ENCODE peak calls at places on chromosomes 11 and 22, in seven cellular contexts. One of them, this sample, is unnamed.

GRCh38 chr11:14347991-14348390 is 11.0 kb downstream of the RRAS2 start:
- DNase-seq in stimulated activated CD8-positive, alpha-beta memory T cell treated with anti-CD3 and anti-CD28 coated beads, Interleukin-15, amount 100 ng/mL, for 4 hours: no peak
- DNase-seq in HTR-8/SVneo: no peak
- DNase-seq in SW480: no peak
- DNase-seq in HuH-7.5: no peak
- DNase-seq in GOT3: no peak
- DNase-seq in activated T-helper 1 cell treated with anti-CD3 and anti-CD28 coated beads, Interleukin-12 subunit alpha, Interleukin-12 subunit beta, Interleukin-2, Interleukin-4 antibody, amounts not matched to agents 30 ng/mL and 10 ng/mL and 1 ng/mL, durations not matched to agents 14 hours and 24 hours and 36 hours: no peak
- DNase-seq in this sample: no peak

GRCh38 chr11:127063191-127063590 is 62.6 kb upstream of the KIRREL3 start:
- DNase-seq in activated T-helper 1 cell treated with anti-CD3 and anti-CD28 coated beads, Interleukin-12 subunit alpha, Interleukin-12 subunit beta, Interleukin-2, Interleukin-4 antibody, amounts not matched to agents 30 ng/mL and 10 ng/mL and 1 ng/mL, durations not matched to agents 14 hours and 24 hours and 36 hours: no peak
- DNase-seq in GOT3: no peak
- DNase-seq in SW480: no peak
- DNase-seq in HTR-8/SVneo: no peak
- DNase-seq in stimulated activated CD8-positive, alpha-beta memory T cell treated with anti-CD3 and anti-CD28 coated beads, Interleukin-15, amount 100 ng/mL, for 4 hours: no peak
- DNase-seq in HuH-7.5: no peak
- DNase-seq in this sample: no peak

GRCh38 chr22:46031561-46031960 is 54.6 kb upstream of the WNT7B start:
- DNase-seq in HuH-7.5: no peak
- DNase-seq in SW480: no peak
- DNase-seq in activated T-helper 1 cell treated with anti-CD3 and anti-CD28 coated beads, Interleukin-12 subunit alpha, Interleukin-12 subunit beta, Interleukin-2, Interleukin-4 antibody, amounts not matched to agents 30 ng/mL and 10 ng/mL and 1 ng/mL, durations not matched to agents 14 hours and 24 hours and 36 hours: no peak
- DNase-seq in HTR-8/SVneo: no peak
- DNase-seq in GOT3: no peak
- DNase-seq in stimulated activated CD8-positive, alpha-beta memory T cell treated with anti-CD3 and anti-CD28 coated beads, Interleukin-15, amount 100 ng/mL, for 4 hours: no peak
- DNase-seq in this sample: no peak

GRCh38 chr22:41380993-41381328 is 781 bp upstream of the TEF start:
- DNase-seq in SW480: peak; percentile 91
- DNase-seq in stimulated activated CD8-positive, alpha-beta memory T cell treated with anti-CD3 and anti-CD28 coated beads, Interleukin-15, amount 100 ng/mL, for 4 hours: no peak
- DNase-seq in GOT3: peak; percentile 79
- DNase-seq in HuH-7.5: peak; percentile 75
- DNase-seq in activated T-helper 1 cell treated with anti-CD3 and anti-CD28 coated beads, Interleukin-12 subunit alpha, Interleukin-12 subunit beta, Interleukin-2, Interleukin-4 antibody, amounts not matched to agents 30 ng/mL and 10 ng/mL and 1 ng/mL, durations not matched to agents 14 hours and 24 hours and 36 hours: no peak
- DNase-seq in HTR-8/SVneo: peak; percentile 57
- DNase-seq in this sample: no peak

GRCh38 chr11:130455493-130456127 is 7.2 kb downstream of the ADAMTS15 start:
- DNase-seq in stimulated activated CD8-positive, alpha-beta memory T cell treated with anti-CD3 and anti-CD28 coated beads, Interleukin-15, amount 100 ng/mL, for 4 hours: no peak
- DNase-seq in HTR-8/SVneo: no peak
- DNase-seq in SW480: no peak
- DNase-seq in GOT3: no peak
- DNase-seq in HuH-7.5: no peak
- DNase-seq in activated T-helper 1 cell treated with anti-CD3 and anti-CD28 coated beads, Interleukin-12 subunit alpha, Interleukin-12 subunit beta, Interleukin-2, Interleukin-4 antibody, amounts not matched to agents 30 ng/mL and 10 ng/mL and 1 ng/mL, durations not matched to agents 14 hours and 24 hours and 36 hours: no peak
- DNase-seq in this sample: no peak

GRCh38 chr11:2798951-2799761 is 86.4 kb downstream of the CDKN1C start:
- DNase-seq in HuH-7.5: no peak
- DNase-seq in stimulated activated CD8-positive, alpha-beta memory T cell treated with anti-CD3 and anti-CD28 coated beads, Interleukin-15, amount 100 ng/mL, for 4 hours: no peak
- DNase-seq in HTR-8/SVneo: no peak
- DNase-seq in SW480: no peak
- DNase-seq in GOT3: no peak
- DNase-seq in activated T-helper 1 cell treated with anti-CD3 and anti-CD28 coated beads, Interleukin-12 subunit alpha, Interleukin-12 subunit beta, Interleukin-2, Interleukin-4 antibody, amounts not matched to agents 30 ng/mL and 10 ng/mL and 1 ng/mL, durations not matched to agents 14 hours and 24 hours and 36 hours: no peak
- DNase-seq in this sample: no peak

GRCh38 chr11:76601272-76601671 is 69.3 kb downstream of the LRRC32 start:
- DNase-seq in stimulated activated CD8-positive, alpha-beta memory T cell treated with anti-CD3 and anti-CD28 coated beads, Interleukin-15, amount 100 ng/mL, for 4 hours: no peak
- DNase-seq in SW480: no peak
- DNase-seq in HTR-8/SVneo: no peak
- DNase-seq in HuH-7.5: no peak
- DNase-seq in activated T-helper 1 cell treated with anti-CD3 and anti-CD28 coated beads, Interleukin-12 subunit alpha, Interleukin-12 subunit beta, Interleukin-2, Interleukin-4 antibody, amounts not matched to agents 30 ng/mL and 10 ng/mL and 1 ng/mL, durations not matched to agents 14 hours and 24 hours and 36 hours: no peak
- DNase-seq in GOT3: no peak
- DNase-seq in this sample: no peak

GRCh38 chr11:119310682-119311052 is 6.3 kb downstream of the MCAM start:
- DNase-seq in GOT3: no peak
- DNase-seq in HuH-7.5: no peak
- DNase-seq in HTR-8/SVneo: no peak
- DNase-seq in stimulated activated CD8-positive, alpha-beta memory T cell treated with anti-CD3 and anti-CD28 coated beads, Interleukin-15, amount 100 ng/mL, for 4 hours: no peak
- DNase-seq in activated T-helper 1 cell treated with anti-CD3 and anti-CD28 coated beads, Interleukin-12 subunit alpha, Interleukin-12 subunit beta, Interleukin-2, Interleukin-4 antibody, amounts not matched to agents 30 ng/mL and 10 ng/mL and 1 ng/mL, durations not matched to agents 14 hours and 24 hours and 36 hours: no peak
- DNase-seq in SW480: no peak
- DNase-seq in this sample: no peak

GRCh38 chr11:67452141-67452952 is at the start of gene GPR152:
- DNase-seq in HuH-7.5: no peak
- DNase-seq in activated T-helper 1 cell treated with anti-CD3 and anti-CD28 coated beads, Interleukin-12 subunit alpha, Interleukin-12 subunit beta, Interleukin-2, Interleukin-4 antibody, amounts not matched to agents 30 ng/mL and 10 ng/mL and 1 ng/mL, durations not matched to agents 14 hours and 24 hours and 36 hours: no peak
- DNase-seq in SW480: no peak
- DNase-seq in GOT3: no peak
- DNase-seq in stimulated activated CD8-positive, alpha-beta memory T cell treated with anti-CD3 and anti-CD28 coated beads, Interleukin-15, amount 100 ng/mL, for 4 hours: no peak
- DNase-seq in HTR-8/SVneo: no peak
- DNase-seq in this sample: no peak

GRCh38 chr22:28297504-28297903 is 378.4 kb upstream of the PITPNB start:
- DNase-seq in HTR-8/SVneo: no peak
- DNase-seq in stimulated activated CD8-positive, alpha-beta memory T cell treated with anti-CD3 and anti-CD28 coated beads, Interleukin-15, amount 100 ng/mL, for 4 hours: no peak
- DNase-seq in SW480: peak; percentile 50
- DNase-seq in GOT3: no peak
- DNase-seq in HuH-7.5: no peak
- DNase-seq in activated T-helper 1 cell treated with anti-CD3 and anti-CD28 coated beads, Interleukin-12 subunit alpha, Interleukin-12 subunit beta, Interleukin-2, Interleukin-4 antibody, amounts not matched to agents 30 ng/mL and 10 ng/mL and 1 ng/mL, durations not matched to agents 14 hours and 24 hours and 36 hours: no peak
- DNase-seq in this sample: no peak

GRCh38 chr11:55967914-55968313 is 1.8 kb downstream of the OR10AG1 start:
- DNase-seq in SW480: no peak
- DNase-seq in activated T-helper 1 cell treated with anti-CD3 and anti-CD28 coated beads, Interleukin-12 subunit alpha, Interleukin-12 subunit beta, Interleukin-2, Interleukin-4 antibody, amounts not matched to agents 30 ng/mL and 10 ng/mL and 1 ng/mL, durations not matched to agents 14 hours and 24 hours and 36 hours: no peak
- DNase-seq in HuH-7.5: no peak
- DNase-seq in GOT3: no peak
- DNase-seq in stimulated activated CD8-positive, alpha-beta memory T cell treated with anti-CD3 and anti-CD28 coated beads, Interleukin-15, amount 100 ng/mL, for 4 hours: no peak
- DNase-seq in HTR-8/SVneo: no peak
- DNase-seq in this sample: no peak

GRCh38 chr11:134069426-134069921 is 602 bp downstream of the JAM3 start:
- DNase-seq in GOT3: no peak
- DNase-seq in HTR-8/SVneo: no peak
- DNase-seq in stimulated activated CD8-positive, alpha-beta memory T cell treated with anti-CD3 and anti-CD28 coated beads, Interleukin-15, amount 100 ng/mL, for 4 hours: no peak
- DNase-seq in SW480: no peak
- DNase-seq in activated T-helper 1 cell treated with anti-CD3 and anti-CD28 coated beads, Interleukin-12 subunit alpha, Interleukin-12 subunit beta, Interleukin-2, Interleukin-4 antibody, amounts not matched to agents 30 ng/mL and 10 ng/mL and 1 ng/mL, durations not matched to agents 14 hours and 24 hours and 36 hours: no peak
- DNase-seq in HuH-7.5: no peak
- DNase-seq in this sample: no peak

GRCh38 chr11:20561915-20562314 is 37.5 kb upstream of the SLC6A5 start:
- DNase-seq in SW480: no peak
- DNase-seq in activated T-helper 1 cell treated with anti-CD3 and anti-CD28 coated beads, Interleukin-12 subunit alpha, Interleukin-12 subunit beta, Interleukin-2, Interleukin-4 antibody, amounts not matched to agents 30 ng/mL and 10 ng/mL and 1 ng/mL, durations not matched to agents 14 hours and 24 hours and 36 hours: no peak
- DNase-seq in GOT3: no peak
- DNase-seq in stimulated activated CD8-positive, alpha-beta memory T cell treated with anti-CD3 and anti-CD28 coated beads, Interleukin-15, amount 100 ng/mL, for 4 hours: no peak
- DNase-seq in HuH-7.5: no peak
- DNase-seq in HTR-8/SVneo: no peak
- DNase-seq in this sample: no peak

GRCh38 chr11:105282658-105283057 is 143.1 kb upstream of the CARD18 start:
- DNase-seq in SW480: no peak
- DNase-seq in GOT3: no peak
- DNase-seq in HTR-8/SVneo: no peak
- DNase-seq in activated T-helper 1 cell treated with anti-CD3 and anti-CD28 coated beads, Interleukin-12 subunit alpha, Interleukin-12 subunit beta, Interleukin-2, Interleukin-4 antibody, amounts not matched to agents 30 ng/mL and 10 ng/mL and 1 ng/mL, durations not matched to agents 14 hours and 24 hours and 36 hours: no peak
- DNase-seq in HuH-7.5: no peak
- DNase-seq in stimulated activated CD8-positive, alpha-beta memory T cell treated with anti-CD3 and anti-CD28 coated beads, Interleukin-15, amount 100 ng/mL, for 4 hours: no peak
- DNase-seq in this sample: no peak

GRCh38 chr22:42655693-42656092 is 6.5 kb upstream of the CYB5R3 start:
- DNase-seq in activated T-helper 1 cell treated with anti-CD3 and anti-CD28 coated beads, Interleukin-12 subunit alpha, Interleukin-12 subunit beta, Interleukin-2, Interleukin-4 antibody, amounts not matched to agents 30 ng/mL and 10 ng/mL and 1 ng/mL, durations not matched to agents 14 hours and 24 hours and 36 hours: no peak
- DNase-seq in HTR-8/SVneo: no peak
- DNase-seq in SW480: peak; percentile 46
- DNase-seq in GOT3: no peak
- DNase-seq in HuH-7.5: no peak
- DNase-seq in stimulated activated CD8-positive, alpha-beta memory T cell treated with anti-CD3 and anti-CD28 coated beads, Interleukin-15, amount 100 ng/mL, for 4 hours: no peak
- DNase-seq in this sample: no peak

GRCh38 chr22:26570126-26570525 is 19.8 kb downstream of the TPST2 start:
- DNase-seq in stimulated activated CD8-positive, alpha-beta memory T cell treated with anti-CD3 and anti-CD28 coated beads, Interleukin-15, amount 100 ng/mL, for 4 hours: no peak
- DNase-seq in activated T-helper 1 cell treated with anti-CD3 and anti-CD28 coated beads, Interleukin-12 subunit alpha, Interleukin-12 subunit beta, Interleukin-2, Interleukin-4 antibody, amounts not matched to agents 30 ng/mL and 10 ng/mL and 1 ng/mL, durations not matched to agents 14 hours and 24 hours and 36 hours: no peak
- DNase-seq in SW480: no peak
- DNase-seq in HuH-7.5: no peak
- DNase-seq in GOT3: no peak
- DNase-seq in HTR-8/SVneo: no peak
- DNase-seq in this sample: no peak

GRCh38 chr11:7281083-7281482 is 29.4 kb downstream of the SYT9 start:
- DNase-seq in HTR-8/SVneo: no peak
- DNase-seq in activated T-helper 1 cell treated with anti-CD3 and anti-CD28 coated beads, Interleukin-12 subunit alpha, Interleukin-12 subunit beta, Interleukin-2, Interleukin-4 antibody, amounts not matched to agents 30 ng/mL and 10 ng/mL and 1 ng/mL, durations not matched to agents 14 hours and 24 hours and 36 hours: no peak
- DNase-seq in GOT3: no peak
- DNase-seq in SW480: peak; percentile 69
- DNase-seq in stimulated activated CD8-positive, alpha-beta memory T cell treated with anti-CD3 and anti-CD28 coated beads, Interleukin-15, amount 100 ng/mL, for 4 hours: no peak
- DNase-seq in HuH-7.5: no peak
- DNase-seq in this sample: no peak

GRCh38 chr11:14306481-14306880 is 52.5 kb downstream of the RRAS2 start:
- DNase-seq in GOT3: no peak
- DNase-seq in SW480: no peak
- DNase-seq in stimulated activated CD8-positive, alpha-beta memory T cell treated with anti-CD3 and anti-CD28 coated beads, Interleukin-15, amount 100 ng/mL, for 4 hours: no peak
- DNase-seq in HTR-8/SVneo: no peak
- DNase-seq in HuH-7.5: no peak
- DNase-seq in activated T-helper 1 cell treated with anti-CD3 and anti-CD28 coated beads, Interleukin-12 subunit alpha, Interleukin-12 subunit beta, Interleukin-2, Interleukin-4 antibody, amounts not matched to agents 30 ng/mL and 10 ng/mL and 1 ng/mL, durations not matched to agents 14 hours and 24 hours and 36 hours: no peak
- DNase-seq in this sample: no peak

GRCh38 chr22:50184004-50184461 is 1.7 kb upstream of the TRABD start:
- DNase-seq in activated T-helper 1 cell treated with anti-CD3 and anti-CD28 coated beads, Interleukin-12 subunit alpha, Interleukin-12 subunit beta, Interleukin-2, Interleukin-4 antibody, amounts not matched to agents 30 ng/mL and 10 ng/mL and 1 ng/mL, durations not matched to agents 14 hours and 24 hours and 36 hours: no peak
- DNase-seq in SW480: no peak
- DNase-seq in HuH-7.5: no peak
- DNase-seq in GOT3: no peak
- DNase-seq in HTR-8/SVneo: peak; percentile 53
- DNase-seq in stimulated activated CD8-positive, alpha-beta memory T cell treated with anti-CD3 and anti-CD28 coated beads, Interleukin-15, amount 100 ng/mL, for 4 hours: no peak
- DNase-seq in this sample: no peak

GRCh38 chr11:133945087-133945974 is 11.4 kb downstream of the IGSF9B start:
- DNase-seq in HTR-8/SVneo: no peak
- DNase-seq in GOT3: peak; percentile 10
- DNase-seq in stimulated activated CD8-positive, alpha-beta memory T cell treated with anti-CD3 and anti-CD28 coated beads, Interleukin-15, amount 100 ng/mL, for 4 hours: peak; percentile 74
- DNase-seq in activated T-helper 1 cell treated with anti-CD3 and anti-CD28 coated beads, Interleukin-12 subunit alpha, Interleukin-12 subunit beta, Interleukin-2, Interleukin-4 antibody, amounts not matched to agents 30 ng/mL and 10 ng/mL and 1 ng/mL, durations not matched to agents 14 hours and 24 hours and 36 hours: peak; percentile 82
- DNase-seq in HuH-7.5: no peak
- DNase-seq in SW480: peak; percentile 97
- DNase-seq in this sample: peak; percentile 89

GRCh38 chr22:45960477-45961386 is 16.2 kb downstream of the WNT7B start:
- DNase-seq in HTR-8/SVneo: peak; percentile 61
- DNase-seq in SW480: no peak
- DNase-seq in GOT3: no peak
- DNase-seq in HuH-7.5: no peak
- DNase-seq in stimulated activated CD8-positive, alpha-beta memory T cell treated with anti-CD3 and anti-CD28 coated beads, Interleukin-15, amount 100 ng/mL, for 4 hours: no peak
- DNase-seq in activated T-helper 1 cell treated with anti-CD3 and anti-CD28 coated beads, Interleukin-12 subunit alpha, Interleukin-12 subunit beta, Interleukin-2, Interleukin-4 antibody, amounts not matched to agents 30 ng/mL and 10 ng/mL and 1 ng/mL, durations not matched to agents 14 hours and 24 hours and 36 hours: no peak
- DNase-seq in this sample: no peak

GRCh38 chr11:79672786-79673185 is 232.0 kb upstream of the TENM4 start:
- DNase-seq in HuH-7.5: no peak
- DNase-seq in SW480: no peak
- DNase-seq in stimulated activated CD8-positive, alpha-beta memory T cell treated with anti-CD3 and anti-CD28 coated beads, Interleukin-15, amount 100 ng/mL, for 4 hours: no peak
- DNase-seq in activated T-helper 1 cell treated with anti-CD3 and anti-CD28 coated beads, Interleukin-12 subunit alpha, Interleukin-12 subunit beta, Interleukin-2, Interleukin-4 antibody, amounts not matched to agents 30 ng/mL and 10 ng/mL and 1 ng/mL, durations not matched to agents 14 hours and 24 hours and 36 hours: no peak
- DNase-seq in HTR-8/SVneo: no peak
- DNase-seq in GOT3: no peak
- DNase-seq in this sample: no peak

GRCh38 chr22:22915670-22916035 is 28.0 kb downstream of the IGLL5 start:
- DNase-seq in SW480: no peak
- DNase-seq in HTR-8/SVneo: no peak
- DNase-seq in activated T-helper 1 cell treated with anti-CD3 and anti-CD28 coated beads, Interleukin-12 subunit alpha, Interleukin-12 subunit beta, Interleukin-2, Interleukin-4 antibody, amounts not matched to agents 30 ng/mL and 10 ng/mL and 1 ng/mL, durations not matched to agents 14 hours and 24 hours and 36 hours: no peak
- DNase-seq in GOT3: no peak
- DNase-seq in HuH-7.5: no peak
- DNase-seq in stimulated activated CD8-positive, alpha-beta memory T cell treated with anti-CD3 and anti-CD28 coated beads, Interleukin-15, amount 100 ng/mL, for 4 hours: no peak
- DNase-seq in this sample: no peak

GRCh38 chr11:62445314-62445740 is 26.5 kb downstream of the SCGB1A1 start:
- DNase-seq in SW480: no peak
- DNase-seq in GOT3: no peak
- DNase-seq in HuH-7.5: no peak
- DNase-seq in activated T-helper 1 cell treated with anti-CD3 and anti-CD28 coated beads, Interleukin-12 subunit alpha, Interleukin-12 subunit beta, Interleukin-2, Interleukin-4 antibody, amounts not matched to agents 30 ng/mL and 10 ng/mL and 1 ng/mL, durations not matched to agents 14 hours and 24 hours and 36 hours: no peak
- DNase-seq in HTR-8/SVneo: no peak
- DNase-seq in stimulated activated CD8-positive, alpha-beta memory T cell treated with anti-CD3 and anti-CD28 coated beads, Interleukin-15, amount 100 ng/mL, for 4 hours: no peak
- DNase-seq in this sample: no peak

GRCh38 chr11:69744435-69744834 is 30.7 kb downstream of the FGF4 start:
- DNase-seq in activated T-helper 1 cell treated with anti-CD3 and anti-CD28 coated beads, Interleukin-12 subunit alpha, Interleukin-12 subunit beta, Interleukin-2, Interleukin-4 antibody, amounts not matched to agents 30 ng/mL and 10 ng/mL and 1 ng/mL, durations not matched to agents 14 hours and 24 hours and 36 hours: no peak
- DNase-seq in HuH-7.5: peak; percentile 52
- DNase-seq in SW480: peak; percentile 77
- DNase-seq in HTR-8/SVneo: peak; percentile 87
- DNase-seq in GOT3: no peak
- DNase-seq in stimulated activated CD8-positive, alpha-beta memory T cell treated with anti-CD3 and anti-CD28 coated beads, Interleukin-15, amount 100 ng/mL, for 4 hours: no peak
- DNase-seq in this sample: no peak

GRCh38 chr11:99988105-99988907 is 698.8 kb upstream of the ARHGAP42 start:
- DNase-seq in activated T-helper 1 cell treated with anti-CD3 and anti-CD28 coated beads, Interleukin-12 subunit alpha, Interleukin-12 subunit beta, Interleukin-2, Interleukin-4 antibody, amounts not matched to agents 30 ng/mL and 10 ng/mL and 1 ng/mL, durations not matched to agents 14 hours and 24 hours and 36 hours: no peak
- DNase-seq in HuH-7.5: no peak
- DNase-seq in GOT3: no peak
- DNase-seq in SW480: no peak
- DNase-seq in HTR-8/SVneo: no peak
- DNase-seq in stimulated activated CD8-positive, alpha-beta memory T cell treated with anti-CD3 and anti-CD28 coated beads, Interleukin-15, amount 100 ng/mL, for 4 hours: no peak
- DNase-seq in this sample: no peak

GRCh38 chr11:119482561-119483001 is 59.6 kb upstream of the THY1 start:
- DNase-seq in SW480: no peak
- DNase-seq in GOT3: no peak
- DNase-seq in HuH-7.5: no peak
- DNase-seq in HTR-8/SVneo: no peak
- DNase-seq in activated T-helper 1 cell treated with anti-CD3 and anti-CD28 coated beads, Interleukin-12 subunit alpha, Interleukin-12 subunit beta, Interleukin-2, Interleukin-4 antibody, amounts not matched to agents 30 ng/mL and 10 ng/mL and 1 ng/mL, durations not matched to agents 14 hours and 24 hours and 36 hours: no peak
- DNase-seq in stimulated activated CD8-positive, alpha-beta memory T cell treated with anti-CD3 and anti-CD28 coated beads, Interleukin-15, amount 100 ng/mL, for 4 hours: no peak
- DNase-seq in this sample: no peak

GRCh38 chr11:128734439-128735224 is 40.8 kb downstream of the FLI1 start:
- DNase-seq in HuH-7.5: no peak
- DNase-seq in SW480: no peak
- DNase-seq in GOT3: no peak
- DNase-seq in HTR-8/SVneo: no peak
- DNase-seq in activated T-helper 1 cell treated with anti-CD3 and anti-CD28 coated beads, Interleukin-12 subunit alpha, Interleukin-12 subunit beta, Interleukin-2, Interleukin-4 antibody, amounts not matched to agents 30 ng/mL and 10 ng/mL and 1 ng/mL, durations not matched to agents 14 hours and 24 hours and 36 hours: no peak
- DNase-seq in stimulated activated CD8-positive, alpha-beta memory T cell treated with anti-CD3 and anti-CD28 coated beads, Interleukin-15, amount 100 ng/mL, for 4 hours: no peak
- DNase-seq in this sample: peak; percentile 47

GRCh38 chr11:102924851-102925380 is 30.6 kb downstream of the MMP13 start:
- DNase-seq in HTR-8/SVneo: no peak
- DNase-seq in GOT3: no peak
- DNase-seq in HuH-7.5: no peak
- DNase-seq in stimulated activated CD8-positive, alpha-beta memory T cell treated with anti-CD3 and anti-CD28 coated beads, Interleukin-15, amount 100 ng/mL, for 4 hours: no peak
- DNase-seq in activated T-helper 1 cell treated with anti-CD3 and anti-CD28 coated beads, Interleukin-12 subunit alpha, Interleukin-12 subunit beta, Interleukin-2, Interleukin-4 antibody, amounts not matched to agents 30 ng/mL and 10 ng/mL and 1 ng/mL, durations not matched to agents 14 hours and 24 hours and 36 hours: no peak
- DNase-seq in SW480: no peak
- DNase-seq in this sample: no peak

GRCh38 chr11:7630002-7630401 is 43.3 kb downstream of the CYB5R2 start:
- DNase-seq in SW480: no peak
- DNase-seq in HTR-8/SVneo: no peak
- DNase-seq in activated T-helper 1 cell treated with anti-CD3 and anti-CD28 coated beads, Interleukin-12 subunit alpha, Interleukin-12 subunit beta, Interleukin-2, Interleukin-4 antibody, amounts not matched to agents 30 ng/mL and 10 ng/mL and 1 ng/mL, durations not matched to agents 14 hours and 24 hours and 36 hours: no peak
- DNase-seq in stimulated activated CD8-positive, alpha-beta memory T cell treated with anti-CD3 and anti-CD28 coated beads, Interleukin-15, amount 100 ng/mL, for 4 hours: no peak
- DNase-seq in HuH-7.5: no peak
- DNase-seq in GOT3: no peak
- DNase-seq in this sample: no peak

GRCh38 chr22:45632791-45633515 is 38.7 kb upstream of the ATXN10 start:
- DNase-seq in GOT3: no peak
- DNase-seq in SW480: no peak
- DNase-seq in HuH-7.5: no peak
- DNase-seq in stimulated activated CD8-positive, alpha-beta memory T cell treated with anti-CD3 and anti-CD28 coated beads, Interleukin-15, amount 100 ng/mL, for 4 hours: no peak
- DNase-seq in HTR-8/SVneo: no peak
- DNase-seq in activated T-helper 1 cell treated with anti-CD3 and anti-CD28 coated beads, Interleukin-12 subunit alpha, Interleukin-12 subunit beta, Interleukin-2, Interleukin-4 antibody, amounts not matched to agents 30 ng/mL and 10 ng/mL and 1 ng/mL, durations not matched to agents 14 hours and 24 hours and 36 hours: no peak
- DNase-seq in this sample: no peak

GRCh38 chr11:16791494-16791961 is 53.1 kb downstream of the C11orf58 start:
- DNase-seq in HTR-8/SVneo: peak; percentile 83
- DNase-seq in HuH-7.5: no peak
- DNase-seq in stimulated activated CD8-positive, alpha-beta memory T cell treated with anti-CD3 and anti-CD28 coated beads, Interleukin-15, amount 100 ng/mL, for 4 hours: no peak
- DNase-seq in GOT3: no peak
- DNase-seq in SW480: peak; percentile 70
- DNase-seq in activated T-helper 1 cell treated with anti-CD3 and anti-CD28 coated beads, Interleukin-12 subunit alpha, Interleukin-12 subunit beta, Interleukin-2, Interleukin-4 antibody, amounts not matched to agents 30 ng/mL and 10 ng/mL and 1 ng/mL, durations not matched to agents 14 hours and 24 hours and 36 hours: no peak
- DNase-seq in this sample: no peak

GRCh38 chr22:24191381-24191841 is 10.1 kb downstream of the SUSD2 start:
- DNase-seq in GOT3: no peak
- DNase-seq in SW480: no peak
- DNase-seq in HuH-7.5: no peak
- DNase-seq in stimulated activated CD8-positive, alpha-beta memory T cell treated with anti-CD3 and anti-CD28 coated beads, Interleukin-15, amount 100 ng/mL, for 4 hours: no peak
- DNase-seq in HTR-8/SVneo: no peak
- DNase-seq in activated T-helper 1 cell treated with anti-CD3 and anti-CD28 coated beads, Interleukin-12 subunit alpha, Interleukin-12 subunit beta, Interleukin-2, Interleukin-4 antibody, amounts not matched to agents 30 ng/mL and 10 ng/mL and 1 ng/mL, durations not matched to agents 14 hours and 24 hours and 36 hours: no peak
- DNase-seq in this sample: no peak

GRCh38 chr22:41822289-41823057 is 10.4 kb upstream of the SREBF2 start:
- DNase-seq in HTR-8/SVneo: peak; percentile 41
- DNase-seq in activated T-helper 1 cell treated with anti-CD3 and anti-CD28 coated beads, Interleukin-12 subunit alpha, Interleukin-12 subunit beta, Interleukin-2, Interleukin-4 antibody, amounts not matched to agents 30 ng/mL and 10 ng/mL and 1 ng/mL, durations not matched to agents 14 hours and 24 hours and 36 hours: peak; percentile 23
- DNase-seq in stimulated activated CD8-positive, alpha-beta memory T cell treated with anti-CD3 and anti-CD28 coated beads, Interleukin-15, amount 100 ng/mL, for 4 hours: no peak
- DNase-seq in HuH-7.5: no peak
- DNase-seq in GOT3: no peak
- DNase-seq in SW480: peak; percentile 78
- DNase-seq in this sample: no peak

This sample was measured in activated CD4-positive, alpha-beta memory T cell treated with anti-CD3 and anti-CD28 coated beads, Interleukin-2, amount 10 ng/mL, durations not matched to agents 7 days and 5 days.